ENCODE peak calls at places on chromosome 9, in five cellular contexts. A is astrocyte, H is HS-5, Y is heart right ventricle, S is RWPE1. L is an unnamed sample.

GRCh38 chr9:137269231-137269772 is 8.2 kb upstream of the TOR4A start:
- DNase-seq in Y (peak), S (no peak), H (no peak), A (no peak), L (peak)

GRCh38 chr9:136259836-136260235 is 14.2 kb upstream of the QSOX2 start:
- DNase-seq in A (no peak), Y (no peak), S (no peak), H (no peak), L (no peak)

GRCh38 chr9:35367451-35367850 is 122.5 kb upstream of the RUSC2 start:
- DNase-seq in S (peak), A (peak), Y (no peak), H (peak), L (peak)

GRCh38 chr9:85522459-85523092 is 219.2 kb downstream of the AGTPBP1 start:
- DNase-seq in H (no peak), S (peak), Y (peak), A (peak), L (peak)

GRCh38 chr9:12735669-12736068 is 39.2 kb upstream of the LURAP1L start:
- DNase-seq in A (no peak), S (no peak), H (no peak), Y (no peak), L (no peak)

GRCh38 chr9:93634311-93635185 is 58.2 kb downstream of the PHF2 start:
- DNase-seq in A (no peak), Y (no peak), S (no peak), H (no peak), L (no peak)

GRCh38 chr9:126392662-126393383 is 66.2 kb downstream of the MVB12B start:
- DNase-seq in A (no peak), H (no peak), S (no peak), Y (no peak), L (peak)

GRCh38 chr9:69295872-69296562 is 29.0 kb upstream of the ENTREP1 start:
- DNase-seq in S (no peak), A (no peak), H (no peak), Y (peak), L (no peak)

GRCh38 chr9:122350577-122351355 is 20.1 kb upstream of the PTGS1 start:
- DNase-seq in H (peak), A (no peak), S (peak), Y (peak), L (peak)

GRCh38 chr9:77714077-77714549 is 66.0 kb upstream of the GNA14 start:
- DNase-seq in S (no peak), Y (no peak), A (peak), H (no peak), L (no peak)

GRCh38 chr9:16398676-16399075 is 471.8 kb downstream of the BNC2 start:
- DNase-seq in A (peak), Y (no peak), H (no peak), S (no peak), L (no peak)

GRCh38 chr9:137188490-137189296 is at the start of the genes ANAPC2 and SSNA1:
- DNase-seq in H (peak), Y (peak), S (peak), A (peak), L (peak)

GRCh38 chr9:93061791-93062299 is 3.3 kb downstream of the SUSD3 start:
- DNase-seq in H (no peak), Y (no peak), S (no peak), A (no peak), L (no peak)

GRCh38 chr9:134895103-134895502 is 14.5 kb downstream of the FCN2 start:
- DNase-seq in Y (no peak), S (no peak), H (no peak), A (peak), L (no peak)

GRCh38 chr9:113901196-113901818 is 25.2 kb downstream of the ZNF618 start:
- DNase-seq in Y (no peak), A (no peak), S (no peak), H (no peak), L (no peak)

GRCh38 chr9:2336055-2336454 is 285.5 kb upstream of the VLDLR start:
- DNase-seq in H (no peak), A (no peak), S (no peak), Y (no peak), L (peak)

GRCh38 chr9:95740217-95741004 is 135.1 kb upstream of the ERCC6L2 start:
- DNase-seq in Y (no peak), H (no peak), S (no peak), A (no peak), L (no peak)

GRCh38 chr9:91039835-91040140 is 238.2 kb downstream of the SYK start:
- DNase-seq in S (no peak), H (no peak), A (no peak), Y (no peak), L (no peak)

L was measured in bronchial epithelial cell.